ENCODE peak calls at places on chromosomes 16 and 17, in six cellular contexts. F, V, O, M, B and U are unnamed samples.

GRCh38 chr17:74165811-74166365 is 37.6 kb upstream of the RPL38 start:
- DNase-seq in B (no peak), O (no peak), F (no peak), V (peak; percentile 61), M (no peak), U (no peak)

GRCh38 chr16:77841275-77841640 is 52.9 kb downstream of the VAT1L start:
- DNase-seq in V (no peak), F (no peak), B (no peak), M (no peak), O (no peak), U (no peak)

GRCh38 chr16:4369006-4369766 is 2.5 kb upstream of the VASN start:
- DNase-seq in V (no peak), B (peak; percentile 54), M (no peak), O (no peak), F (no peak), U (no peak)

GRCh38 chr17:4808378-4808767 is 1.4 kb downstream of the PLD2 start:
- DNase-seq in B (no peak), M (peak; percentile 56), F (no peak), V (no peak), O (peak; percentile 49), U (no peak)

GRCh38 chr17:38509008-38509771 is 80.9 kb downstream of the ARHGAP23 start:
- DNase-seq in B (no peak), O (peak; percentile 56), F (peak; percentile 96), V (no peak), M (peak; percentile 54), U (peak; percentile 91)

GRCh38 chr17:5226940-5227878 is 7.5 kb downstream of the SCIMP start:
- DNase-seq in B (no peak), F (no peak), V (no peak), O (peak; percentile 63), M (no peak), U (no peak)

GRCh38 chr16:55912022-55912421 is 36.8 kb upstream of the CES5A start:
- DNase-seq in O (no peak), V (no peak), M (no peak), F (no peak), B (no peak), U (no peak)

GRCh38 chr16:14181371-14182050 is 110.4 kb downstream of the MRTFB start:
- DNase-seq in O (no peak), F (peak; percentile 87), V (no peak), M (no peak), B (no peak), U (peak; percentile 86)

GRCh38 chr17:79339311-79339710 is 264.7 kb downstream of the ENGASE start:
- DNase-seq in B (no peak), O (no peak), M (no peak), V (no peak), F (no peak), U (no peak)

GRCh38 chr16:69839240-69839688 is 77.1 kb downstream of the WWP2 start:
- DNase-seq in V (no peak), O (no peak), M (peak; percentile 30), B (no peak), F (no peak), U (no peak)

GRCh38 chr16:86497551-86498021 is 12.7 kb upstream of the FOXF1 start:
- DNase-seq in B (no peak), M (no peak), F (no peak), O (no peak), V (no peak), U (no peak)

GRCh38 chr17:42561908-42562844 is at the start of gene COASY:
- DNase-seq in M (peak; percentile 95), B (peak; percentile 89), V (peak; percentile 97), F (peak; percentile 99), O (peak; percentile 96), U (peak; percentile 99)

GRCh38 chr17:42563950-42564349 is 2.0 kb downstream of the COASY start:
- DNase-seq in F (no peak), M (no peak), B (no peak), V (no peak), O (no peak), U (no peak)

GRCh38 chr17:42563543-42563942 is 1.6 kb downstream of the COASY start:
- DNase-seq in O (no peak), M (no peak), B (no peak), V (no peak), F (no peak), U (no peak)

GRCh38 chr17:42564815-42565522 is 1.9 kb upstream of the MLX start:
- DNase-seq in F (no peak), V (no peak), M (no peak), B (no peak), O (no peak), U (no peak)

DNA sequence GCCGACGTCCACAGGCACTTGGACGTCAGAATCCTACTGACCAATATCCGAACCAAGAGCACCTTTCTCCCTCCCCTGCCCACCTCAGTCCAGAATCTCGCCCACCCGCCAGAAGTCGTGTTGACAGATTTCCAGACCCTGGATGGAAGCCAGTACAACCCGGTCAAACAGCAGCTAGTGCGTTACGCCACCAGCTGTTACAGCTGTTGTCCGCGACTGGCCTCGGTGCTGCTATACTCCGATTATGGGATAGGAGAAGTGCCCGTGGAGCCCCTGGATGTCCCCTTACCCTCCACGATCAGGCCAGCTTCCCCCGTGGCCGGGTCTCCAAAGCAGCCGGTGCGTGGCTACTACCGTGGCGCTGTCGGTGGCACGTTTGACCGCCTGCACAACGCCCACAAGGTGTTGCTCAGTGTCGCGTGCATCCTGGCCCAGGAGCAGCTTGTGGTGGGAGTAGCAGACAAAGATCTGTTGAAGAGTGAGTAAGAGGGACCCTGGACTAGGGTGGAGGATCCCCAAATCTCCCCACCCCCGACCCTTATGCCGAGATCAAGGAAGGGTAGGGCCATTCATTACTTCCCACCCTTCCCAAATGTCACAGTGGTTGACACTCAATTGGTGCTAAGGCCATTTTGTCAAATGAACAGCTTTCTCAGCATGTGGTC is 1.0 kb downstream of the COASY start:
- DNase-seq in B (no peak), V (no peak), O (no peak), F (no peak), M (no peak), U (peak; percentile 40)
- TF ChIP-seq CTCF in B (no peak), V (no peak), O (no peak), F (no peak), M (no peak), U (no peak)

DNA sequence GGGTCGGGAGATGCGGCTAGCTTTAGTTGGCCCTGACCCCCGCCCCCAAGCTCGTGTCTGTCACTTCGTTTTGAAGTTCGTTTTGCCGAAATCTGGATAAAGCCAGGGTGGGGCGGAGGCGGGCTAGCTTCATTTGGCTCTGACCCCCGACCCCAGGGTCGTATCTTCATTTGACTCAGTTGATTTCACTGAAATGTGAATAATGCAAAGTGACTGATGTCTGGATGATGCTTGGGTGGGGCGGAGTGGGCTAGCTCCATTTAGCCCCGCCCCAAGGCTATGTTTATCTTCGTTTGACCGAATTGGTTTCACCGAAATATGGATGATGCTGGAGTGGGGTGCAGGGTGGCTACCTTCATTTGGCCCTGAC is 667 bp downstream of the PSMD7 start:
- DNase-seq in B (peak; percentile 16), M (peak; percentile 14), O (no peak), F (peak; percentile 46), V (no peak), U (peak; percentile 22)
- H3K4me3 ChIP-seq in B (peak overlapping the region; percentile 85), M (peak overlapping the region; percentile 97), O (peak overlapping the region; percentile 76), F (peak overlapping the region; percentile 98), V (peak overlapping the region; percentile 89), U (peak overlapping the region; percentile 98)

GRCh38 chr17:17994271-17994670 is 21.6 kb downstream of the DRC3 start:
- DNase-seq in V (no peak), O (no peak), M (no peak), F (peak; percentile 45), B (no peak), U (peak; percentile 33)
- TF ChIP-seq CTCF in V (no peak), O (no peak), M (no peak), F (peak; percentile 51), B (no peak), U (peak; percentile 39)

GRCh38 chr17:29720471-29720990 is 97.8 kb upstream of the CORO6 start:
- DNase-seq in O (no peak), F (no peak), V (no peak), M (no peak), B (no peak), U (no peak)

GRCh38 chr17:29718446-29719039 is 95.8 kb upstream of the CORO6 start:
- DNase-seq in O (no peak), V (no peak), M (no peak), F (no peak), B (no peak), U (no peak)

GRCh38 chr17:29723283-29724047 is 100.8 kb upstream of the CORO6 start:
- DNase-seq in M (no peak), V (no peak), F (no peak), O (no peak), B (no peak), U (no peak)

GRCh38 chr17:29719469-29719868 is 96.8 kb upstream of the CORO6 start:
- DNase-seq in F (no peak), M (no peak), O (no peak), B (no peak), V (no peak), U (no peak)

GRCh38 chr17:29722411-29723198 is 99.9 kb upstream of the CORO6 start:
- DNase-seq in O (peak; percentile 56), M (peak; percentile 40), V (no peak), B (no peak), F (peak; percentile 99), U (peak; percentile 99)
- H3K4me3 ChIP-seq in O (no peak overlapping the region), M (no peak overlapping the region), V (no peak overlapping the region), B (peak overlapping the region; percentile 24), F (peak overlapping the region; percentile 14), U (peak overlapping the region; percentile 33)

GRCh38 chr17:80473701-80474100 is 2.7 kb downstream of the NPTX1 start:
- DNase-seq in O (no peak), B (no peak), F (no peak), M (no peak), V (no peak), U (no peak)
- TF ChIP-seq CTCF in O (no peak), B (no peak), F (no peak), M (no peak), V (no peak), U (no peak)

GRCh38 chr16:73399997-73400396 is 352.1 kb upstream of the ZFHX3 start:
- DNase-seq in M (no peak), F (no peak), V (no peak), B (no peak), O (no peak), U (no peak)
- H3K4me3 ChIP-seq in M (no peak overlapping the region), F (no peak overlapping the region), V (no peak overlapping the region), B (no peak overlapping the region), O (no peak overlapping the region), U (no peak overlapping the region)

GRCh38 chr17:47847341-47848197 is 3.4 kb downstream of the SP6 start:
- DNase-seq in F (peak; percentile 45), O (no peak), M (no peak), B (no peak), V (no peak), U (no peak)
- TF ChIP-seq CTCF in F (peak; percentile 51), O (no peak), M (no peak), B (no peak), V (no peak), U (peak; percentile 12)